ENCODE peak calls at places on chromosomes 5 and 9, in four cellular contexts. One of them, this sample, is unnamed.

GRCh38 chr9:135100241-135101067 is 13.0 kb downstream of the OLFM1 start:
- DNase-seq in stromal cell of bone marrow: no peak
- DNase-seq in amniotic stem cell: no peak
- DNase-seq in activated CD8-positive, alpha-beta memory T cell treated with anti-CD3 and anti-CD28 coated beads, Interleukin-2, amount 50 U/mL, for 48 hours: no peak
- DNase-seq in this sample: no peak

GRCh38 chr5:134458676-134459403 is 47.2 kb upstream of the CDKN2AIPNL start:
- DNase-seq in activated CD8-positive, alpha-beta memory T cell treated with anti-CD3 and anti-CD28 coated beads, Interleukin-2, amount 50 U/mL, for 48 hours: no peak
- DNase-seq in amniotic stem cell: no peak
- DNase-seq in stromal cell of bone marrow: no peak
- DNase-seq in this sample: no peak

GRCh38 chr9:114417511-114417910 is 29.7 kb upstream of the AKNA start:
- DNase-seq in activated CD8-positive, alpha-beta memory T cell treated with anti-CD3 and anti-CD28 coated beads, Interleukin-2, amount 50 U/mL, for 48 hours: no peak
- DNase-seq in stromal cell of bone marrow: peak
- DNase-seq in amniotic stem cell: peak
- DNase-seq in this sample: no peak

GRCh38 chr9:101437806-101438232 is 2.2 kb upstream of the ALDOB start:
- DNase-seq in stromal cell of bone marrow: no peak
- DNase-seq in amniotic stem cell: no peak
- DNase-seq in activated CD8-positive, alpha-beta memory T cell treated with anti-CD3 and anti-CD28 coated beads, Interleukin-2, amount 50 U/mL, for 48 hours: no peak
- DNase-seq in this sample: no peak

GRCh38 chr9:134323741-134324358 is 2.4 kb upstream of the RXRA start:
- DNase-seq in amniotic stem cell: no peak
- DNase-seq in activated CD8-positive, alpha-beta memory T cell treated with anti-CD3 and anti-CD28 coated beads, Interleukin-2, amount 50 U/mL, for 48 hours: no peak
- DNase-seq in stromal cell of bone marrow: no peak
- DNase-seq in this sample: no peak

GRCh38 chr5:174374206-174374605 is 328.7 kb downstream of the NSG2 start:
- DNase-seq in amniotic stem cell: no peak
- DNase-seq in stromal cell of bone marrow: no peak
- DNase-seq in activated CD8-positive, alpha-beta memory T cell treated with anti-CD3 and anti-CD28 coated beads, Interleukin-2, amount 50 U/mL, for 48 hours: no peak
- DNase-seq in this sample: no peak

GRCh38 chr5:66958126-66958983 is 238.2 kb downstream of the CD180 start:
- DNase-seq in stromal cell of bone marrow: peak
- DNase-seq in amniotic stem cell: no peak
- DNase-seq in activated CD8-positive, alpha-beta memory T cell treated with anti-CD3 and anti-CD28 coated beads, Interleukin-2, amount 50 U/mL, for 48 hours: no peak
- DNase-seq in this sample: no peak

GRCh38 chr9:69985971-69986370 is 57.7 kb upstream of the MAMDC2 start:
- DNase-seq in activated CD8-positive, alpha-beta memory T cell treated with anti-CD3 and anti-CD28 coated beads, Interleukin-2, amount 50 U/mL, for 48 hours: no peak
- DNase-seq in stromal cell of bone marrow: no peak
- DNase-seq in amniotic stem cell: no peak
- DNase-seq in this sample: no peak

GRCh38 chr9:101442248-101443136 is 6.9 kb upstream of the ALDOB start:
- DNase-seq in stromal cell of bone marrow: no peak
- DNase-seq in amniotic stem cell: no peak
- DNase-seq in activated CD8-positive, alpha-beta memory T cell treated with anti-CD3 and anti-CD28 coated beads, Interleukin-2, amount 50 U/mL, for 48 hours: no peak
- DNase-seq in this sample: no peak

GRCh38 chr9:116945817-116946216 is 258.7 kb downstream of the TRIM32 start:
- DNase-seq in amniotic stem cell: no peak
- DNase-seq in activated CD8-positive, alpha-beta memory T cell treated with anti-CD3 and anti-CD28 coated beads, Interleukin-2, amount 50 U/mL, for 48 hours: no peak
- DNase-seq in stromal cell of bone marrow: no peak
- DNase-seq in this sample: no peak

GRCh38 chr9:128863647-128864046 is 18.1 kb downstream of the KYAT1 start:
- DNase-seq in amniotic stem cell: no peak
- DNase-seq in stromal cell of bone marrow: no peak
- DNase-seq in activated CD8-positive, alpha-beta memory T cell treated with anti-CD3 and anti-CD28 coated beads, Interleukin-2, amount 50 U/mL, for 48 hours: peak
- DNase-seq in this sample: peak

GRCh38 chr9:82606761-82607382 is 456.1 kb downstream of the RASEF start:
- DNase-seq in stromal cell of bone marrow: peak
- DNase-seq in amniotic stem cell: peak
- DNase-seq in activated CD8-positive, alpha-beta memory T cell treated with anti-CD3 and anti-CD28 coated beads, Interleukin-2, amount 50 U/mL, for 48 hours: no peak
- DNase-seq in this sample: peak

GRCh38 chr5:125549322-125549871 is 803.0 kb upstream of the ZNF608 start:
- DNase-seq in stromal cell of bone marrow: no peak
- DNase-seq in amniotic stem cell: no peak
- DNase-seq in activated CD8-positive, alpha-beta memory T cell treated with anti-CD3 and anti-CD28 coated beads, Interleukin-2, amount 50 U/mL, for 48 hours: no peak
- DNase-seq in this sample: peak

GRCh38 chr9:98101868-98102273 is 17.2 kb downstream of the TRIM14 start:
- DNase-seq in activated CD8-positive, alpha-beta memory T cell treated with anti-CD3 and anti-CD28 coated beads, Interleukin-2, amount 50 U/mL, for 48 hours: peak
- DNase-seq in stromal cell of bone marrow: no peak
- DNase-seq in amniotic stem cell: no peak
- DNase-seq in this sample: peak

GRCh38 chr9:83509372-83509771 is 28.8 kb downstream of the FRMD3 start:
- DNase-seq in activated CD8-positive, alpha-beta memory T cell treated with anti-CD3 and anti-CD28 coated beads, Interleukin-2, amount 50 U/mL, for 48 hours: no peak
- DNase-seq in amniotic stem cell: peak
- DNase-seq in stromal cell of bone marrow: no peak
- DNase-seq in this sample: no peak

GRCh38 chr5:158121678-158122077 is 262.7 kb upstream of the CLINT1 start:
- DNase-seq in amniotic stem cell: no peak
- DNase-seq in activated CD8-positive, alpha-beta memory T cell treated with anti-CD3 and anti-CD28 coated beads, Interleukin-2, amount 50 U/mL, for 48 hours: no peak
- DNase-seq in stromal cell of bone marrow: no peak
- DNase-seq in this sample: no peak

GRCh38 chr5:173271371-173271770 is 36.4 kb upstream of the NKX2-5 start:
- DNase-seq in stromal cell of bone marrow: no peak
- DNase-seq in amniotic stem cell: no peak
- DNase-seq in activated CD8-positive, alpha-beta memory T cell treated with anti-CD3 and anti-CD28 coated beads, Interleukin-2, amount 50 U/mL, for 48 hours: no peak
- DNase-seq in this sample: no peak

GRCh38 chr9:137127301-137128157 is 11.4 kb upstream of the GRIN1 start:
- DNase-seq in amniotic stem cell: no peak
- DNase-seq in stromal cell of bone marrow: no peak
- DNase-seq in activated CD8-positive, alpha-beta memory T cell treated with anti-CD3 and anti-CD28 coated beads, Interleukin-2, amount 50 U/mL, for 48 hours: peak
- DNase-seq in this sample: no peak

GRCh38 chr5:1789838-1790462 is 9.7 kb downstream of the MRPL36 start:
- DNase-seq in amniotic stem cell: peak
- DNase-seq in activated CD8-positive, alpha-beta memory T cell treated with anti-CD3 and anti-CD28 coated beads, Interleukin-2, amount 50 U/mL, for 48 hours: no peak
- DNase-seq in stromal cell of bone marrow: no peak
- DNase-seq in this sample: no peak

GRCh38 chr5:15463231-15463630 is 36.7 kb upstream of the FBXL7 start:
- DNase-seq in activated CD8-positive, alpha-beta memory T cell treated with anti-CD3 and anti-CD28 coated beads, Interleukin-2, amount 50 U/mL, for 48 hours: no peak
- DNase-seq in amniotic stem cell: no peak
- DNase-seq in stromal cell of bone marrow: peak
- DNase-seq in this sample: no peak

GRCh38 chr9:69579749-69580581 is 92.2 kb downstream of the APBA1 start:
- DNase-seq in amniotic stem cell: no peak
- DNase-seq in stromal cell of bone marrow: no peak
- DNase-seq in activated CD8-positive, alpha-beta memory T cell treated with anti-CD3 and anti-CD28 coated beads, Interleukin-2, amount 50 U/mL, for 48 hours: no peak
- DNase-seq in this sample: no peak

GRCh38 chr5:103569313-103570060 is 6.9 kb upstream of the NUDT12 start:
- DNase-seq in amniotic stem cell: no peak
- DNase-seq in stromal cell of bone marrow: no peak
- DNase-seq in activated CD8-positive, alpha-beta memory T cell treated with anti-CD3 and anti-CD28 coated beads, Interleukin-2, amount 50 U/mL, for 48 hours: no peak
- DNase-seq in this sample: no peak

GRCh38 chr5:543351-543750 is 19.1 kb upstream of the SLC9A3 start:
- DNase-seq in amniotic stem cell: no peak
- DNase-seq in activated CD8-positive, alpha-beta memory T cell treated with anti-CD3 and anti-CD28 coated beads, Interleukin-2, amount 50 U/mL, for 48 hours: no peak
- DNase-seq in stromal cell of bone marrow: no peak
- DNase-seq in this sample: no peak

GRCh38 chr9:93820667-93821306 is 134.4 kb downstream of the BARX1 start:
- DNase-seq in activated CD8-positive, alpha-beta memory T cell treated with anti-CD3 and anti-CD28 coated beads, Interleukin-2, amount 50 U/mL, for 48 hours: no peak
- DNase-seq in amniotic stem cell: no peak
- DNase-seq in stromal cell of bone marrow: no peak
- DNase-seq in this sample: no peak

GRCh38 chr5:134459491-134459890 is 47.8 kb upstream of the CDKN2AIPNL start:
- DNase-seq in amniotic stem cell: no peak
- DNase-seq in activated CD8-positive, alpha-beta memory T cell treated with anti-CD3 and anti-CD28 coated beads, Interleukin-2, amount 50 U/mL, for 48 hours: no peak
- DNase-seq in stromal cell of bone marrow: no peak
- DNase-seq in this sample: no peak

GRCh38 chr5:166505086-166505485 is 1786.4 kb upstream of the WWC1 start:
- DNase-seq in amniotic stem cell: no peak
- DNase-seq in activated CD8-positive, alpha-beta memory T cell treated with anti-CD3 and anti-CD28 coated beads, Interleukin-2, amount 50 U/mL, for 48 hours: no peak
- DNase-seq in stromal cell of bone marrow: no peak
- DNase-seq in this sample: no peak

GRCh38 chr5:87132696-87133095 is 135.0 kb upstream of the RASA1 start:
- DNase-seq in stromal cell of bone marrow: no peak
- DNase-seq in amniotic stem cell: no peak
- DNase-seq in activated CD8-positive, alpha-beta memory T cell treated with anti-CD3 and anti-CD28 coated beads, Interleukin-2, amount 50 U/mL, for 48 hours: no peak
- DNase-seq in this sample: no peak

GRCh38 chr9:98615633-98616032 is 93.1 kb downstream of the GABBR2 start:
- DNase-seq in amniotic stem cell: no peak
- DNase-seq in stromal cell of bone marrow: no peak
- DNase-seq in activated CD8-positive, alpha-beta memory T cell treated with anti-CD3 and anti-CD28 coated beads, Interleukin-2, amount 50 U/mL, for 48 hours: no peak
- DNase-seq in this sample: no peak

GRCh38 chr9:132486706-132487350 is 76.8 kb downstream of the CFAP77 start:
- DNase-seq in activated CD8-positive, alpha-beta memory T cell treated with anti-CD3 and anti-CD28 coated beads, Interleukin-2, amount 50 U/mL, for 48 hours: peak
- DNase-seq in amniotic stem cell: no peak
- DNase-seq in stromal cell of bone marrow: no peak
- DNase-seq in this sample: peak

GRCh38 chr9:115146581-115147021 is 28.6 kb upstream of the TNC start:
- DNase-seq in activated CD8-positive, alpha-beta memory T cell treated with anti-CD3 and anti-CD28 coated beads, Interleukin-2, amount 50 U/mL, for 48 hours: no peak
- DNase-seq in amniotic stem cell: peak
- DNase-seq in stromal cell of bone marrow: peak
- DNase-seq in this sample: no peak

GRCh38 chr9:135965124-135965756 is 4.1 kb upstream of the UBAC1 start:
- DNase-seq in amniotic stem cell: no peak
- DNase-seq in activated CD8-positive, alpha-beta memory T cell treated with anti-CD3 and anti-CD28 coated beads, Interleukin-2, amount 50 U/mL, for 48 hours: no peak
- DNase-seq in stromal cell of bone marrow: no peak
- DNase-seq in this sample: no peak

GRCh38 chr9:127181595-127182190 is 59.3 kb upstream of the ANGPTL2 start:
- DNase-seq in activated CD8-positive, alpha-beta memory T cell treated with anti-CD3 and anti-CD28 coated beads, Interleukin-2, amount 50 U/mL, for 48 hours: no peak
- DNase-seq in stromal cell of bone marrow: no peak
- DNase-seq in amniotic stem cell: no peak
- DNase-seq in this sample: no peak

GRCh38 chr9:126373241-126373640 is 46.6 kb downstream of the MVB12B start:
- DNase-seq in activated CD8-positive, alpha-beta memory T cell treated with anti-CD3 and anti-CD28 coated beads, Interleukin-2, amount 50 U/mL, for 48 hours: no peak
- DNase-seq in amniotic stem cell: no peak
- DNase-seq in stromal cell of bone marrow: no peak
- DNase-seq in this sample: no peak

GRCh38 chr9:70134360-70134759 is 90.7 kb downstream of the MAMDC2 start:
- DNase-seq in activated CD8-positive, alpha-beta memory T cell treated with anti-CD3 and anti-CD28 coated beads, Interleukin-2, amount 50 U/mL, for 48 hours: no peak
- DNase-seq in stromal cell of bone marrow: no peak
- DNase-seq in amniotic stem cell: no peak
- DNase-seq in this sample: no peak

GRCh38 chr5:89728750-89729149 is 680.8 kb downstream of the CETN3 start:
- DNase-seq in stromal cell of bone marrow: peak
- DNase-seq in amniotic stem cell: no peak
- DNase-seq in activated CD8-positive, alpha-beta memory T cell treated with anti-CD3 and anti-CD28 coated beads, Interleukin-2, amount 50 U/mL, for 48 hours: no peak
- DNase-seq in this sample: no peak

GRCh38 chr5:179680780-179681411 is at the start of gene CBY3:
- DNase-seq in activated CD8-positive, alpha-beta memory T cell treated with anti-CD3 and anti-CD28 coated beads, Interleukin-2, amount 50 U/mL, for 48 hours: no peak
- DNase-seq in stromal cell of bone marrow: no peak
- DNase-seq in amniotic stem cell: no peak
- DNase-seq in this sample: no peak

GRCh38 chr9:82116538-82116937 is 128.0 kb downstream of the SPATA31D1 start:
- DNase-seq in activated CD8-positive, alpha-beta memory T cell treated with anti-CD3 and anti-CD28 coated beads, Interleukin-2, amount 50 U/mL, for 48 hours: no peak
- DNase-seq in amniotic stem cell: no peak
- DNase-seq in stromal cell of bone marrow: no peak
- DNase-seq in this sample: no peak

This sample was measured in retina.